ENCODE peak calls at places on chromosomes 7 and 10, in six cellular contexts. K is fibroblast of lung; U is prostate gland; J is activated CD4-positive, alpha-beta T cell treated with anti-CD3 and anti-CD28 coated beads for 48 hours; O is heart left ventricle; T is NCI-H2081 treated with DMSO at 0.1 percent for 48 hours. B is an unnamed sample.

GRCh38 chr7:91835191-91836064 is 45.1 kb downstream of the MTERF1 start:
- DNase-seq in U (no peak), K (no peak), T (no peak), O (no peak), J (no peak), B (no peak)

GRCh38 chr10:91598211-91598981 is 34.5 kb downstream of the PPP1R3C start:
- DNase-seq in J (no peak), U (no peak), K (peak; percentile 92), T (no peak), O (no peak), B (no peak)

GRCh38 chr10:75033399-75034130 is 77.9 kb upstream of the SAMD8 start:
- DNase-seq in J (no peak), U (no peak), K (no peak), T (no peak), O (peak; percentile 69), B (no peak)

GRCh38 chr7:104956753-104957450 is 57.1 kb upstream of the KMT2E start:
- DNase-seq in K (peak; percentile 89), J (peak; percentile 40), O (no peak), U (no peak), T (no peak), B (no peak)

GRCh38 chr10:116768786-116769185 is 26.4 kb upstream of the HSPA12A start:
- DNase-seq in T (no peak), J (no peak), O (no peak), K (no peak), U (no peak), B (no peak)

GRCh38 chr7:35993663-35994622 is 159.1 kb upstream of the EEPD1 start:
- DNase-seq in K (peak; percentile 73), U (no peak), J (no peak), O (no peak), T (no peak), B (no peak)

GRCh38 chr7:112084506-112084905 is 121.7 kb downstream of the DOCK4 start:
- DNase-seq in T (no peak), O (no peak), K (peak; percentile 62), U (no peak), J (no peak), B (no peak)

GRCh38 chr7:158650821-158651225 is 53.8 kb downstream of the NCAPG2 start:
- DNase-seq in O (no peak), K (peak; percentile 35), J (no peak), T (no peak), U (no peak), B (no peak)

GRCh38 chr10:118459642-118460193 is 117.6 kb upstream of the FAM204A start:
- DNase-seq in O (peak; percentile 31), U (peak; percentile 59), T (peak; percentile 2), K (peak; percentile 55), J (peak; percentile 69), B (peak; percentile 48)

GRCh38 chr10:100930368-100930767 is 17.6 kb downstream of the SLF2 start:
- DNase-seq in U (no peak), K (no peak), J (no peak), T (no peak), O (no peak), B (no peak)

GRCh38 chr7:34096135-34096775 is 190.9 kb downstream of the BMPER start:
- DNase-seq in O (peak; percentile 66), K (peak; percentile 98), T (no peak), U (peak; percentile 58), J (no peak), B (no peak)

GRCh38 chr10:28393956-28394568 is 91.2 kb upstream of the MPP7 start:
- DNase-seq in J (peak; percentile 75), U (peak; percentile 42), T (peak; percentile 0), O (peak; percentile 40), K (peak; percentile 67), B (peak; percentile 74)

GRCh38 chr10:21526184-21526951 is 886 bp upstream of the SKIDA1 start:
- DNase-seq in U (peak; percentile 75), T (peak; percentile 41), K (peak; percentile 93), J (peak; percentile 66), O (peak; percentile 88), B (peak; percentile 73)

GRCh38 chr10:43323245-43323644 is 48.2 kb upstream of the FXYD4 start:
- DNase-seq in T (no peak), J (no peak), U (no peak), O (no peak), K (no peak), B (no peak)

GRCh38 chr10:119477444-119477843 is 65.1 kb downstream of the RGS10 start:
- DNase-seq in J (no peak), U (no peak), O (no peak), T (no peak), K (no peak), B (no peak)

GRCh38 chr7:30424536-30424935 is 54.0 kb downstream of the NOD1 start:
- DNase-seq in U (no peak), K (no peak), T (no peak), O (no peak), J (no peak), B (no peak)

GRCh38 chr10:31083765-31084184 is 52.1 kb upstream of the ZNF438 start:
- DNase-seq in T (peak; percentile 2), K (peak; percentile 49), U (no peak), O (no peak), J (peak; percentile 80), B (no peak)

GRCh38 chr7:117169907-117170306 is 153.0 kb downstream of the WNT2 start:
- DNase-seq in K (no peak), U (no peak), O (no peak), T (no peak), J (no peak), B (no peak)

GRCh38 chr10:88624840-88625239 is 38.3 kb downstream of the LIPJ start:
- DNase-seq in J (no peak), U (no peak), K (no peak), O (no peak), T (no peak), B (no peak)

GRCh38 chr7:47454961-47455871 is 126.7 kb downstream of the TNS3 start:
- DNase-seq in O (no peak), K (no peak), U (no peak), T (no peak), J (no peak), B (no peak)

GRCh38 chr7:100887186-100887954 is 2.1 kb downstream of the UFSP1 start:
- DNase-seq in T (no peak), K (no peak), O (no peak), J (peak; percentile 69), U (no peak), B (peak; percentile 87)

GRCh38 chr7:3028071-3028766 is 15.4 kb downstream of the CARD11 start:
- DNase-seq in O (no peak), U (peak; percentile 66), K (peak; percentile 38), T (no peak), J (peak; percentile 74), B (no peak)

GRCh38 chr10:80324086-80324485 is 32.5 kb downstream of the DYDC1 start:
- DNase-seq in T (no peak), O (no peak), K (peak; percentile 5), J (no peak), U (no peak), B (no peak)

GRCh38 chr7:151435103-151435916 is 4.6 kb downstream of the CRYGN start:
- DNase-seq in O (no peak), K (no peak), T (no peak), J (no peak), U (no peak), B (no peak)

GRCh38 chr10:33808475-33808874 is 474.0 kb upstream of the NRP1 start:
- DNase-seq in O (no peak), J (no peak), T (no peak), U (no peak), K (no peak), B (no peak)

GRCh38 chr7:387132-388022 is 97.4 kb downstream of the FOXL3 start:
- DNase-seq in K (no peak), T (no peak), U (no peak), O (peak; percentile 12), J (no peak), B (no peak)